ENCODE peak calls at places on chromosomes 13 and 19, in nine cellular contexts. I is NCI-H2171; Z is stimulated activated CD4-positive, alpha-beta T cell treated with anti-CD3 and anti-CD28 coated beads, Interleukin-2, amount 100 ng/mL, for 48 hours; N is bronchial epithelial cell; S is stomach; W is stimulated activated CD8-positive, alpha-beta memory T cell treated with anti-CD3 and anti-CD28 coated beads, Interleukin-15, amount 100 ng/mL, for 24 hours; J is activated T-helper 1 cell treated with Interleukin-2 at 50 U/mL for 16 hours; G is glutamatergic neuron; F is NCI-H187. R is an unnamed sample.

GRCh38 chr19:29836409-29836825 is 24.6 kb downstream of the CCNE1 start:
- DNase-seq in I (no peak), Z (no peak), N (peak), S (no peak), W (no peak), J (no peak), G (no peak), F (no peak), R (no peak)

GRCh38 chr19:33064117-33064777 is 441 bp downstream of the RHPN2 start:
- DNase-seq in I (peak), Z (no peak), N (no peak), S (peak), W (no peak), J (no peak), G (peak), F (no peak), R (no peak)

GRCh38 chr19:29798783-29799182 is 13.0 kb upstream of the CCNE1 start:
- DNase-seq in I (no peak), Z (no peak), N (peak), S (no peak), W (no peak), J (no peak), G (no peak), F (no peak), R (no peak)

GRCh38 chr19:35986664-35987570 is 8.1 kb upstream of the SDHAF1 start:
- DNase-seq in I (peak), Z (peak), N (no peak), S (no peak), W (no peak), J (no peak), G (peak), F (peak), R (peak)

GRCh38 chr13:43303040-43303729 is 279.8 kb downstream of the DNAJC15 start:
- DNase-seq in I (peak), Z (no peak), N (peak), S (peak), W (no peak), J (no peak), G (peak), F (no peak), R (peak)

GRCh38 chr19:35066121-35066520 is 24.6 kb downstream of the HPN start:
- DNase-seq in I (no peak), Z (no peak), N (no peak), S (no peak), W (no peak), J (no peak), G (no peak), F (no peak), R (no peak)

GRCh38 chr19:13133241-13133870 is 15.3 kb downstream of the NACC1 start:
- DNase-seq in I (no peak), Z (no peak), N (no peak), S (no peak), W (no peak), J (no peak), G (no peak), F (no peak), R (peak)

GRCh38 chr19:621819-622218 is 11.5 kb downstream of the POLRMT start:
- DNase-seq in I (no peak), Z (no peak), N (no peak), S (no peak), W (no peak), J (no peak), G (no peak), F (no peak), R (no peak)

GRCh38 chr13:51768378-51768921 is 35.5 kb downstream of the DHRS12 start:
- DNase-seq in I (no peak), Z (no peak), N (no peak), S (no peak), W (no peak), J (no peak), G (peak), F (no peak), R (no peak)

GRCh38 chr19:10189631-10190425 is 4.9 kb downstream of the DNMT1 start:
- DNase-seq in I (no peak), Z (no peak), N (no peak), S (no peak), W (no peak), J (no peak), G (no peak), F (no peak), R (no peak)

GRCh38 chr19:8690753-8691539 is 7.6 kb downstream of the ACTL9 start:
- DNase-seq in I (no peak), Z (no peak), N (no peak), S (no peak), W (no peak), J (no peak), G (no peak), F (no peak), R (no peak)

GRCh38 chr13:101514695-101515275 is 62.3 kb downstream of the ITGBL1 start:
- DNase-seq in I (peak), Z (peak), N (peak), S (no peak), W (no peak), J (no peak), G (no peak), F (peak), R (peak)

GRCh38 chr13:78602561-78603239 is 652 bp downstream of the POU4F1 start:
- DNase-seq in I (peak), Z (no peak), N (no peak), S (no peak), W (no peak), J (no peak), G (no peak), F (no peak), R (no peak)

GRCh38 chr19:38073806-38074685 is 150.0 kb downstream of the DPF1 start:
- DNase-seq in I (peak), Z (no peak), N (no peak), S (no peak), W (no peak), J (no peak), G (peak), F (no peak), R (peak)

GRCh38 chr13:42786696-42787095 is 5.3 kb downstream of the FAM216B start:
- DNase-seq in I (no peak), Z (no peak), N (no peak), S (no peak), W (no peak), J (no peak), G (no peak), F (no peak), R (no peak)

GRCh38 chr19:39318690-39319089 is 2.0 kb downstream of the LRFN1 start:
- DNase-seq in I (no peak), Z (no peak), N (no peak), S (no peak), W (no peak), J (no peak), G (no peak), F (no peak), R (no peak)

GRCh38 chr19:39951686-39952085 is 17.3 kb upstream of the FCGBP start:
- DNase-seq in I (no peak), Z (no peak), N (peak), S (peak), W (no peak), J (no peak), G (no peak), F (no peak), R (no peak)

GRCh38 chr19:55464669-55465068 is at the start of gene C19orf85:
- DNase-seq in I (no peak), Z (no peak), N (no peak), S (no peak), W (no peak), J (no peak), G (no peak), F (no peak), R (no peak)

GRCh38 chr13:106464076-106464475 is 71.4 kb downstream of the EFNB2 start:
- DNase-seq in I (no peak), Z (no peak), N (no peak), S (no peak), W (no peak), J (no peak), G (no peak), F (no peak), R (no peak)

GRCh38 chr19:53696951-53697350 is 65.2 kb downstream of the DPRX start:
- DNase-seq in I (no peak), Z (no peak), N (no peak), S (no peak), W (no peak), J (no peak), G (no peak), F (no peak), R (no peak)

GRCh38 chr13:20160346-20161274 is at the start of gene GJA3:
- DNase-seq in I (no peak), Z (peak), N (peak), S (no peak), W (peak), J (peak), G (peak), F (no peak), R (no peak)

R was measured in Ammon's horn.